ENCODE peak calls at places on chromosomes 16 and 17, in nine cellular contexts. F is T-cell; Z is activated naive CD4-positive, alpha-beta T cell treated with anti-CD3 and anti-CD28 coated beads, Interleukin-2, amount 50 U/mL, for 72 hours; G is aorta; N is mucosa of descending colon; A is RWPE2; V is heart right ventricle; X is foreskin keratinocyte; S is CD4-positive, alpha-beta T cell. M is an unnamed sample.

GRCh38 chr16:73021866-73022495 is 25.9 kb downstream of the ZFHX3 start:
- ATAC-seq in F (no peak), Z (no peak), G (no peak), N (no peak), A (no peak), V (no peak), X (no peak), S (no peak), M (no peak)

GRCh38 chr17:50239913-50240312 is 34.4 kb upstream of the TMEM92 start:
- ATAC-seq in F (no peak), Z (no peak), G (no peak), N (no peak), A (no peak), V (peak), X (no peak), S (no peak), M (no peak)

GRCh38 chr17:5508855-5509254 is 22.5 kb downstream of the MIS12 start:
- ATAC-seq in F (no peak), Z (no peak), G (no peak), N (peak), A (peak), V (no peak), X (no peak), S (no peak), M (no peak)

GRCh38 chr16:10749680-10750035 is 6.0 kb downstream of the NUBP1 start:
- ATAC-seq in F (no peak), Z (peak), G (no peak), N (peak), A (no peak), V (peak), X (peak), S (peak), M (no peak)

GRCh38 chr17:2137342-2138098 is 82.6 kb downstream of the HIC1 start:
- ATAC-seq in F (no peak), Z (no peak), G (no peak), N (peak), A (peak), V (no peak), X (peak), S (no peak), M (peak)

GRCh38 chr17:77306790-77307478 is 166.2 kb downstream of the SEC14L1 start:
- ATAC-seq in F (no peak), Z (no peak), G (no peak), N (peak), A (no peak), V (no peak), X (no peak), S (no peak), M (no peak)

GRCh38 chr16:83994087-83994486 is 26.0 kb downstream of the NECAB2 start:
- ATAC-seq in F (no peak), Z (no peak), G (no peak), N (peak), A (peak), V (peak), X (peak), S (no peak), M (no peak)

GRCh38 chr17:7435676-7436555 is 681 bp downstream of the TMEM102 start:
- ATAC-seq in F (peak), Z (peak), G (peak), N (peak), A (peak), V (peak), X (peak), S (peak), M (peak)

GRCh38 chr17:17102176-17102575 is 59.9 kb downstream of the MPRIP start:
- ATAC-seq in F (no peak), Z (no peak), G (no peak), N (no peak), A (no peak), V (no peak), X (no peak), S (no peak), M (no peak)

GRCh38 chr17:67824735-67825626 is at the start of gene BPTF:
- ATAC-seq in F (peak), Z (peak), G (peak), N (peak), A (peak), V (peak), X (peak), S (peak), M (peak)

GRCh38 chr17:65772989-65773388 is 211.5 kb upstream of the AXIN2 start:
- ATAC-seq in F (no peak), Z (no peak), G (no peak), N (peak), A (no peak), V (no peak), X (no peak), S (no peak), M (no peak)

GRCh38 chr17:69828087-69828486 is 246.9 kb upstream of the KCNJ16 start:
- ATAC-seq in F (no peak), Z (no peak), G (no peak), N (no peak), A (no peak), V (peak), X (no peak), S (no peak), M (no peak)

M was measured in stimulated activated memory B cell treated with anti-CD40 and anti-IgM and Interleukin-4, amounts not matched to agents 10 μg/mL and 1 μg/mL and 100 μg/mL, for 72 hours.